ENCODE peak calls at places on chromosomes 16 and 17, in seven cellular contexts. One of them, this sample, is unnamed.

GRCh38 chr17:50638851-50639767 is 4.4 kb downstream of the ABCC3 start:
- DNase-seq in cardiac fibroblast: peak
- DNase-seq in lung: peak
- DNase-seq in HFFc6: peak
- DNase-seq in activated B cell treated with CpG ODN at 0.5 μM for 24 hours: no peak
- DNase-seq in OCI-LY7: no peak
- DNase-seq in stomach: peak
- DNase-seq in this sample: peak

GRCh38 chr16:87552772-87553171 is 49.5 kb upstream of the JPH3 start:
- DNase-seq in lung: no peak
- DNase-seq in HFFc6: no peak
- DNase-seq in cardiac fibroblast: no peak
- DNase-seq in stomach: no peak
- DNase-seq in OCI-LY7: no peak
- DNase-seq in activated B cell treated with CpG ODN at 0.5 μM for 24 hours: no peak
- DNase-seq in this sample: peak

GRCh38 chr17:59513934-59514841 is 51.2 kb upstream of the DHX40 start:
- DNase-seq in stomach: peak
- DNase-seq in lung: peak
- DNase-seq in cardiac fibroblast: peak
- DNase-seq in HFFc6: no peak
- DNase-seq in activated B cell treated with CpG ODN at 0.5 μM for 24 hours: no peak
- DNase-seq in OCI-LY7: no peak
- DNase-seq in this sample: peak

GRCh38 chr17:13385481-13385907 is 216.2 kb downstream of the HS3ST3A1 start:
- DNase-seq in lung: no peak
- DNase-seq in activated B cell treated with CpG ODN at 0.5 μM for 24 hours: no peak
- DNase-seq in HFFc6: peak
- DNase-seq in OCI-LY7: peak
- DNase-seq in stomach: no peak
- DNase-seq in cardiac fibroblast: no peak
- DNase-seq in this sample: peak

GRCh38 chr17:51275381-51275780 is 15.0 kb downstream of the UTP18 start:
- DNase-seq in HFFc6: peak
- DNase-seq in activated B cell treated with CpG ODN at 0.5 μM for 24 hours: no peak
- DNase-seq in stomach: no peak
- DNase-seq in lung: no peak
- DNase-seq in cardiac fibroblast: peak
- DNase-seq in OCI-LY7: no peak
- DNase-seq in this sample: no peak

GRCh38 chr17:81050645-81051625 is 16.0 kb downstream of the BAIAP2 start:
- DNase-seq in stomach: no peak
- DNase-seq in cardiac fibroblast: no peak
- DNase-seq in OCI-LY7: no peak
- DNase-seq in lung: no peak
- DNase-seq in activated B cell treated with CpG ODN at 0.5 μM for 24 hours: no peak
- DNase-seq in HFFc6: no peak
- DNase-seq in this sample: no peak

GRCh38 chr17:3732171-3732570 is 8.5 kb downstream of the HASPIN start:
- DNase-seq in activated B cell treated with CpG ODN at 0.5 μM for 24 hours: no peak
- DNase-seq in stomach: no peak
- DNase-seq in cardiac fibroblast: peak
- DNase-seq in HFFc6: peak
- DNase-seq in lung: no peak
- DNase-seq in OCI-LY7: peak
- DNase-seq in this sample: no peak

GRCh38 chr17:8226536-8227237 is 16.3 kb upstream of the AURKB start:
- DNase-seq in lung: peak
- DNase-seq in cardiac fibroblast: peak
- DNase-seq in HFFc6: peak
- DNase-seq in activated B cell treated with CpG ODN at 0.5 μM for 24 hours: peak
- DNase-seq in stomach: peak
- DNase-seq in OCI-LY7: no peak
- DNase-seq in this sample: peak

GRCh38 chr17:60398227-60398959 is 6.5 kb upstream of the USP32 start:
- DNase-seq in HFFc6: no peak
- DNase-seq in stomach: no peak
- DNase-seq in lung: no peak
- DNase-seq in OCI-LY7: peak
- DNase-seq in activated B cell treated with CpG ODN at 0.5 μM for 24 hours: peak
- DNase-seq in cardiac fibroblast: no peak
- DNase-seq in this sample: no peak

GRCh38 chr16:85463672-85464071 is 149.4 kb upstream of the GSE1 start:
- DNase-seq in activated B cell treated with CpG ODN at 0.5 μM for 24 hours: no peak
- DNase-seq in cardiac fibroblast: no peak
- DNase-seq in lung: no peak
- DNase-seq in OCI-LY7: no peak
- DNase-seq in stomach: no peak
- DNase-seq in HFFc6: no peak
- DNase-seq in this sample: no peak

GRCh38 chr16:87765776-87766484 is at the start of gene KLHDC4:
- DNase-seq in lung: peak
- DNase-seq in activated B cell treated with CpG ODN at 0.5 μM for 24 hours: peak
- DNase-seq in stomach: peak
- DNase-seq in OCI-LY7: peak
- DNase-seq in cardiac fibroblast: peak
- DNase-seq in HFFc6: peak
- DNase-seq in this sample: peak

GRCh38 chr16:1310832-1311200 is 1.4 kb downstream of the UBE2I start:
- DNase-seq in stomach: peak
- DNase-seq in HFFc6: peak
- DNase-seq in cardiac fibroblast: peak
- DNase-seq in activated B cell treated with CpG ODN at 0.5 μM for 24 hours: no peak
- DNase-seq in lung: no peak
- DNase-seq in OCI-LY7: peak
- DNase-seq in this sample: no peak

GRCh38 chr17:67021718-67022450 is 22.5 kb upstream of the CACNG1 start:
- DNase-seq in HFFc6: no peak
- DNase-seq in OCI-LY7: no peak
- DNase-seq in stomach: no peak
- DNase-seq in lung: no peak
- DNase-seq in activated B cell treated with CpG ODN at 0.5 μM for 24 hours: no peak
- DNase-seq in cardiac fibroblast: no peak
- DNase-seq in this sample: no peak
- TF ChIP-seq CTCF in HFFc6: no peak
- TF ChIP-seq CTCF in OCI-LY7: no peak
- TF ChIP-seq CTCF in stomach: no peak
- TF ChIP-seq CTCF in lung: no peak
- TF ChIP-seq CTCF in activated B cell treated with CpG ODN at 0.5 μM for 24 hours: no peak
- TF ChIP-seq CTCF in cardiac fibroblast: no peak
- TF ChIP-seq CTCF in this sample: no peak

DNA sequence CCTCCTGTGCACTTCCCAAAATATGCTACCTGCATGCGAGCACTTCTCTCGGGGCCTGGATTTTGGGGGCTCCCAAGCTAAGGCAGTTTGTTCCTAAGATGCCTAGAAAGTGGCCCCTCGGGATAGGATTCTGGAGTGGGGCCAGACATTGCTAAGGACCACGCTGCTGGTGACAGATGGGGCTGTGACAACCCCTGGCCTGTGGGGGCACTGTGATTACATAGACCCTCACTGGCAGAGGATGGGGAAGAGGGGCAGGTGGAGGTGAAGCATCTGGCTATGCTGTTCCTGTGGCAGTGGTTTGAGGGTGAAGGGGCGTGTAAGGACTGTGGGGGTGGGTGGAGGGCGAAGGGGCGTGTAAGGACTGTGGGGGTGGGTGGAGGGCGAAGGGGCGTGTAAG is 128.4 kb downstream of the ENGASE start:
- DNase-seq in cardiac fibroblast: no peak
- DNase-seq in stomach: no peak
- DNase-seq in HFFc6: no peak
- DNase-seq in OCI-LY7: peak
- DNase-seq in activated B cell treated with CpG ODN at 0.5 μM for 24 hours: no peak
- DNase-seq in lung: no peak
- DNase-seq in this sample: no peak
- TF ChIP-seq CTCF in cardiac fibroblast: no peak
- TF ChIP-seq CTCF in stomach: no peak
- TF ChIP-seq CTCF in HFFc6: no peak
- TF ChIP-seq CTCF in OCI-LY7: peak
- TF ChIP-seq CTCF in activated B cell treated with CpG ODN at 0.5 μM for 24 hours: no peak
- TF ChIP-seq CTCF in lung: no peak
- TF ChIP-seq CTCF in this sample: no peak

GRCh38 chr16:8931864-8932263 is 31.8 kb downstream of the USP7 start:
- DNase-seq in activated B cell treated with CpG ODN at 0.5 μM for 24 hours: no peak
- DNase-seq in OCI-LY7: peak
- DNase-seq in stomach: peak
- DNase-seq in cardiac fibroblast: peak
- DNase-seq in HFFc6: peak
- DNase-seq in lung: no peak
- DNase-seq in this sample: no peak

GRCh38 chr16:8937803-8938202 is 25.9 kb downstream of the USP7 start:
- DNase-seq in OCI-LY7: no peak
- DNase-seq in HFFc6: no peak
- DNase-seq in stomach: no peak
- DNase-seq in lung: no peak
- DNase-seq in activated B cell treated with CpG ODN at 0.5 μM for 24 hours: no peak
- DNase-seq in cardiac fibroblast: no peak
- DNase-seq in this sample: no peak

GRCh38 chr16:8936421-8936820 is 27.3 kb downstream of the USP7 start:
- DNase-seq in HFFc6: peak
- DNase-seq in stomach: peak
- DNase-seq in cardiac fibroblast: peak
- DNase-seq in lung: no peak
- DNase-seq in activated B cell treated with CpG ODN at 0.5 μM for 24 hours: no peak
- DNase-seq in OCI-LY7: peak
- DNase-seq in this sample: peak

GRCh38 chr16:8934601-8935000 is 29.1 kb downstream of the USP7 start:
- DNase-seq in cardiac fibroblast: no peak
- DNase-seq in OCI-LY7: no peak
- DNase-seq in stomach: no peak
- DNase-seq in HFFc6: no peak
- DNase-seq in lung: no peak
- DNase-seq in activated B cell treated with CpG ODN at 0.5 μM for 24 hours: no peak
- DNase-seq in this sample: no peak

GRCh38 chr16:8935989-8936388 is 27.7 kb downstream of the USP7 start:
- DNase-seq in OCI-LY7: peak
- DNase-seq in stomach: no peak
- DNase-seq in lung: no peak
- DNase-seq in activated B cell treated with CpG ODN at 0.5 μM for 24 hours: no peak
- DNase-seq in cardiac fibroblast: no peak
- DNase-seq in HFFc6: no peak
- DNase-seq in this sample: no peak
- TF ChIP-seq CTCF in OCI-LY7: no peak
- TF ChIP-seq CTCF in stomach: no peak
- TF ChIP-seq CTCF in lung: no peak
- TF ChIP-seq CTCF in activated B cell treated with CpG ODN at 0.5 μM for 24 hours: no peak
- TF ChIP-seq CTCF in cardiac fibroblast: peak
- TF ChIP-seq CTCF in HFFc6: peak
- TF ChIP-seq CTCF in this sample: no peak

DNA sequence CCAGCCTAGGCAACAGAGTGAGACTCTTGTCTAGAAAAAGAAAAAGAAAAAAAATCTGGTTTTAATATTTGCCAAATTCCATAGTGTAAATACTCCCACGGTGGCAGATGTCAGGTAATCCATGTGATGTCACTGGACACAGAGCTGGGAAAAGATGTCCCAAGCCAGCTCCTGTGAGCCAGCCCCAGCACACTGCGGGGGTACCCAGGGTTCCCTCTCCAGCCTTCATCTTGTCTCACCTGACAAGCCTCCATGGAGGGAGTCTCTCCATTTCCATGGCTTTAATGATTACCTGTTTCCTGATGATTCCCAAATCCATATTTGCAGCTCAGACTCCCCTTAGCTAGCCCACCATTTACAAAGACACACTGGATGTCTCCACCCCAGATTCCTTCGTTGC is 4.6 kb downstream of the CD300LB start:
- DNase-seq in lung: no peak
- DNase-seq in activated B cell treated with CpG ODN at 0.5 μM for 24 hours: no peak
- DNase-seq in stomach: no peak
- DNase-seq in cardiac fibroblast: no peak
- DNase-seq in HFFc6: no peak
- DNase-seq in OCI-LY7: no peak
- DNase-seq in this sample: no peak
- TF ChIP-seq CTCF in lung: no peak
- TF ChIP-seq CTCF in activated B cell treated with CpG ODN at 0.5 μM for 24 hours: no peak
- TF ChIP-seq CTCF in stomach: no peak
- TF ChIP-seq CTCF in cardiac fibroblast: no peak
- TF ChIP-seq CTCF in HFFc6: no peak
- TF ChIP-seq CTCF in OCI-LY7: no peak
- TF ChIP-seq CTCF in this sample: no peak

GRCh38 chr16:68972720-68973119 is 129.4 kb downstream of the TANGO6 start:
- DNase-seq in HFFc6: peak
- DNase-seq in lung: no peak
- DNase-seq in stomach: no peak
- DNase-seq in cardiac fibroblast: peak
- DNase-seq in activated B cell treated with CpG ODN at 0.5 μM for 24 hours: no peak
- DNase-seq in OCI-LY7: no peak
- DNase-seq in this sample: peak
- TF ChIP-seq CTCF in HFFc6: peak
- TF ChIP-seq CTCF in lung: no peak
- TF ChIP-seq CTCF in stomach: no peak
- TF ChIP-seq CTCF in cardiac fibroblast: peak
- TF ChIP-seq CTCF in activated B cell treated with CpG ODN at 0.5 μM for 24 hours: no peak
- TF ChIP-seq CTCF in OCI-LY7: no peak
- TF ChIP-seq CTCF in this sample: peak

This sample was measured in kidney epithelial cell.